ENCODE peak calls at places on chromosome 2, in six cellular contexts. C, O, Q, N, I and X are unnamed samples.

GRCh38 chr2:71551631-71551915 is 98.2 kb downstream of the DYSF start:
- DNase-seq in C (no peak), O (no peak), Q (no peak), N (no peak), I (no peak), X (no peak)

GRCh38 chr2:28389399-28390240 is 3.0 kb upstream of the FOSL2 start:
- DNase-seq in C (no peak), O (peak), Q (no peak), N (no peak), I (no peak), X (no peak)

GRCh38 chr2:5970347-5970746 is 278.2 kb downstream of the SOX11 start:
- DNase-seq in C (no peak), O (no peak), Q (no peak), N (no peak), I (no peak), X (no peak)

GRCh38 chr2:131104487-131105155 is 515 bp upstream of the PLEKHB2 start:
- DNase-seq in C (no peak), O (peak), Q (peak), N (no peak), I (peak), X (peak)

GRCh38 chr2:52632543-52632942 is 1135.1 kb upstream of the CHAC2 start:
- DNase-seq in C (no peak), O (peak), Q (no peak), N (no peak), I (no peak), X (no peak)

GRCh38 chr2:128369626-128370467 is 51.2 kb upstream of the HS6ST1 start:
- DNase-seq in C (no peak), O (no peak), Q (no peak), N (no peak), I (peak), X (no peak)

GRCh38 chr2:237509905-237510304 is 22.9 kb downstream of the MLPH start:
- DNase-seq in C (no peak), O (no peak), Q (no peak), N (peak), I (peak), X (no peak)

GRCh38 chr2:197813093-197813787 is 8.8 kb downstream of the PLCL1 start:
- DNase-seq in C (no peak), O (peak), Q (no peak), N (no peak), I (no peak), X (no peak)

GRCh38 chr2:170493698-170494097 is 221.4 kb upstream of the SP5 start:
- DNase-seq in C (no peak), O (no peak), Q (no peak), N (no peak), I (no peak), X (no peak)

GRCh38 chr2:42510930-42511271 is 17.1 kb upstream of the KCNG3 start:
- DNase-seq in C (no peak), O (no peak), Q (no peak), N (no peak), I (no peak), X (no peak)

GRCh38 chr2:162062559-162062958 is 11.5 kb downstream of the DPP4 start:
- DNase-seq in C (no peak), O (peak), Q (no peak), N (no peak), I (no peak), X (no peak)

GRCh38 chr2:25146896-25147295 is 21.5 kb downstream of the POMC start:
- DNase-seq in C (no peak), O (no peak), Q (no peak), N (no peak), I (no peak), X (no peak)

GRCh38 chr2:36450466-36451196 is 95.1 kb downstream of the CRIM1 start:
- DNase-seq in C (no peak), O (no peak), Q (no peak), N (no peak), I (no peak), X (no peak)

GRCh38 chr2:233000886-233001750 is 11.9 kb downstream of the NGEF start:
- DNase-seq in C (no peak), O (no peak), Q (no peak), N (no peak), I (no peak), X (no peak)

GRCh38 chr2:119864318-119864717 is 104.6 kb downstream of the PTPN4 start:
- DNase-seq in C (no peak), O (no peak), Q (no peak), N (no peak), I (no peak), X (no peak)

GRCh38 chr2:217954469-217954868 is 48.3 kb downstream of the TNS1 start:
- DNase-seq in C (no peak), O (no peak), Q (no peak), N (no peak), I (no peak), X (no peak)

GRCh38 chr2:181447040-181447439 is 10.1 kb upstream of the ITGA4 start:
- DNase-seq in C (no peak), O (no peak), Q (no peak), N (no peak), I (no peak), X (no peak)

GRCh38 chr2:158953926-158954763 is 14.3 kb upstream of the TANC1 start:
- DNase-seq in C (no peak), O (no peak), Q (no peak), N (peak), I (peak), X (no peak)

GRCh38 chr2:7450188-7451156 is 533.3 kb downstream of the RNF144A start:
- DNase-seq in C (no peak), O (no peak), Q (no peak), N (no peak), I (no peak), X (no peak)

GRCh38 chr2:3662239-3662638 is 4.2 kb downstream of the ALLC start:
- DNase-seq in C (peak), O (peak), Q (no peak), N (no peak), I (no peak), X (no peak)

GRCh38 chr2:3981446-3981845 is 278.1 kb downstream of the DCDC2C start:
- DNase-seq in C (no peak), O (no peak), Q (no peak), N (no peak), I (no peak), X (no peak)

GRCh38 chr2:226215902-226216503 is 583.6 kb downstream of the IRS1 start:
- DNase-seq in C (peak), O (peak), Q (no peak), N (peak), I (peak), X (no peak)

GRCh38 chr2:173357351-173357750 is 2.7 kb downstream of the CDCA7 start:
- DNase-seq in C (no peak), O (no peak), Q (no peak), N (no peak), I (no peak), X (no peak)

GRCh38 chr2:172745636-172746035 is 10.0 kb downstream of the RAPGEF4 start:
- DNase-seq in C (no peak), O (no peak), Q (no peak), N (no peak), I (no peak), X (no peak)

GRCh38 chr2:158894078-158894477 is 74.4 kb upstream of the TANC1 start:
- DNase-seq in C (no peak), O (no peak), Q (no peak), N (no peak), I (no peak), X (no peak)

GRCh38 chr2:128535928-128536327 is 217.3 kb upstream of the HS6ST1 start:
- DNase-seq in C (no peak), O (no peak), Q (no peak), N (no peak), I (no peak), X (no peak)

GRCh38 chr2:235051436-235052260 is 99.8 kb downstream of the SH3BP4 start:
- DNase-seq in C (no peak), O (no peak), Q (no peak), N (no peak), I (no peak), X (no peak)

GRCh38 chr2:33426666-33427231 is 49.7 kb upstream of the RASGRP3 start:
- DNase-seq in C (no peak), O (no peak), Q (no peak), N (no peak), I (peak), X (no peak)

GRCh38 chr2:97858442-97858841 is 137.3 kb downstream of the TMEM131 start:
- DNase-seq in C (no peak), O (peak), Q (no peak), N (no peak), I (no peak), X (no peak)

GRCh38 chr2:197952540-197953202 is 148.3 kb downstream of the PLCL1 start:
- DNase-seq in C (no peak), O (no peak), Q (no peak), N (no peak), I (no peak), X (no peak)

GRCh38 chr2:20304411-20304810 is 46.2 kb downstream of the PUM2 start:
- DNase-seq in C (no peak), O (no peak), Q (no peak), N (no peak), I (no peak), X (no peak)
- TF ChIP-seq POLR2AphosphoS5 in C (no peak), O (no peak), Q (no peak), N (no peak), I (no peak), X (no peak)

GRCh38 chr2:9179572-9180201 is 26.9 kb upstream of the ASAP2 start:
- DNase-seq in C (no peak), O (no peak), Q (no peak), N (no peak), I (no peak), X (no peak)
- TF ChIP-seq POLR2AphosphoS5 in C (no peak), O (no peak), Q (no peak), N (no peak), I (peak), X (no peak)

DNA sequence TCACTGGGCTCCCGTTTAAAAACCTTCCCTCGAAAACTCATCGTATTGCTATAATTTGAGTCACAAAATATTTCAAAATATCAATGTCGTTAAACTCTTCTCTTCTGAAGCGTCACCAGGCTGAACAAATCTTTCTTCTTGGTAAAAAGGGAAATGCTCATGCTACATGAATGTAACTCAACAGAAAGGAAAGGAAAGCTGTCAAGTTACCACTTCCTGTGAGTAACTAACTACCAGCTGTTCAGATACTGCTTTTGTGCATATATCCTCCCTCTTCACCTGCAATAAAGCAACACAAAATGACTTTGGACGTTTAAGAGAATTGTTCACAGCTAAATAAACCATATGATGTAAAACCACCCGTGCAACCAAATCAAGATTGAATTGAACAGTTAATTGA is 95.4 kb downstream of the DOCK10 start:
- DNase-seq in C (no peak), O (no peak), Q (no peak), N (no peak), I (no peak), X (no peak)
- TF ChIP-seq POLR2AphosphoS5 in C (no peak), O (no peak), Q (no peak), N (no peak), I (no peak), X (peak)

GRCh38 chr2:190679391-190679790 is 30.5 kb downstream of the NAB1 start:
- DNase-seq in C (no peak), O (no peak), Q (no peak), N (no peak), I (no peak), X (no peak)

GRCh38 chr2:190677255-190677654 is 28.4 kb downstream of the NAB1 start:
- DNase-seq in C (no peak), O (no peak), Q (no peak), N (no peak), I (no peak), X (no peak)

GRCh38 chr2:190678444-190679162 is 29.7 kb downstream of the NAB1 start:
- DNase-seq in C (no peak), O (peak), Q (no peak), N (no peak), I (no peak), X (no peak)

GRCh38 chr2:190682168-190682567 is 33.3 kb downstream of the NAB1 start:
- DNase-seq in C (no peak), O (no peak), Q (no peak), N (no peak), I (no peak), X (no peak)

DNA sequence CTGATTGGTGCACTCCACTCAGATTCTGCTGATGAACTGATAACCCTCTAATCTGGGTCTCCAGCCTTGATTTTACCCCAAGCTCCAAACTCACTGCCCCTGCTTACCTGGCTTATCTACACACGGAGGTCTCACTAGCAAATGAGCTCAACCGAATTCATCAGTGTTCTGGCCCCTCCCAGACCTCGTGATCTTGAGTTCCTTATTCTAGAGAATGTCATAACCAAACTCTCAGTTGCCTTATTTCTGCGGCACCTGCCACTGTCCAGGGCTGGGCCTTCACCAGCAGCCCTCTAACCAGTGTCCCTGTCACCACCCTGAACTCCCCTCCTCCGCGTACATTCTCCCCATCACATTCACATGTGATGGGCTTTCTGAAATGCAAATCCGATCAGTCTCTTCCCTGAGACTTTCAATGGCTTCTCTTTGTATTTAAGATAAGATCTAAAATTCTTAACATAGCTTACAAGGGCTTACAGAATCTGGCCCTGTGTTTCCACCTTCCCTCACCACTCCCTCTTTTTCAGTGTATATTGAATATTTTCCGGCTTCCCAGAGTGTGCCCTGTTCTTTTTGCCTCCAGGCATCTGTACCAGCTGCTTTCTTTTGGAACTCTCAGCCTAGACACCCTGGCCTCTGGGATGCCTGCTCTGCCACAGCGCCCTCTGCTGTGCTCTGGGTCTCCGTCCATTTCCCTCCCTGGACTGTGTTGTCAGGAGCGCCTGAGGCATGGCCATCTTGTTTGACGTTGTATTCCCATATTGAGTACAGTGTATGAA is 31.1 kb downstream of the NAB1 start:
- DNase-seq in C (peak), O (peak), Q (no peak), N (peak), I (peak), X (no peak)
- TF ChIP-seq POLR2AphosphoS5 in C (no peak), O (no peak), Q (peak), N (no peak), I (no peak), X (peak)

GRCh38 chr2:47519147-47519537 is 116.2 kb downstream of the MSH2 start:
- DNase-seq in C (no peak), O (no peak), Q (no peak), N (no peak), I (no peak), X (no peak)

GRCh38 chr2:47519604-47520301 is 116.8 kb downstream of the MSH2 start:
- DNase-seq in C (no peak), O (no peak), Q (no peak), N (no peak), I (no peak), X (no peak)

GRCh38 chr2:47521666-47522285 is 118.8 kb downstream of the MSH2 start:
- DNase-seq in C (no peak), O (no peak), Q (no peak), N (no peak), I (no peak), X (no peak)

GRCh38 chr2:47520825-47521665 is 118.1 kb downstream of the MSH2 start:
- DNase-seq in C (no peak), O (peak), Q (peak), N (peak), I (peak), X (peak)

GRCh38 chr2:47520302-47520630 is 117.3 kb downstream of the MSH2 start:
- DNase-seq in C (no peak), O (no peak), Q (no peak), N (no peak), I (no peak), X (no peak)
- TF ChIP-seq POLR2AphosphoS5 in C (no peak), O (no peak), Q (no peak), N (no peak), I (no peak), X (no peak)

GRCh38 chr2:231717281-231718180 is 9.2 kb downstream of the PTMA start:
- DNase-seq in C (no peak), O (peak), Q (no peak), N (no peak), I (peak), X (no peak)
- TF ChIP-seq POLR2AphosphoS5 in C (no peak), O (no peak), Q (no peak), N (no peak), I (no peak), X (no peak)

GRCh38 chr2:12915792-12916191 is 199.1 kb downstream of the TRIB2 start:
- DNase-seq in C (no peak), O (no peak), Q (no peak), N (no peak), I (no peak), X (no peak)

DNA sequence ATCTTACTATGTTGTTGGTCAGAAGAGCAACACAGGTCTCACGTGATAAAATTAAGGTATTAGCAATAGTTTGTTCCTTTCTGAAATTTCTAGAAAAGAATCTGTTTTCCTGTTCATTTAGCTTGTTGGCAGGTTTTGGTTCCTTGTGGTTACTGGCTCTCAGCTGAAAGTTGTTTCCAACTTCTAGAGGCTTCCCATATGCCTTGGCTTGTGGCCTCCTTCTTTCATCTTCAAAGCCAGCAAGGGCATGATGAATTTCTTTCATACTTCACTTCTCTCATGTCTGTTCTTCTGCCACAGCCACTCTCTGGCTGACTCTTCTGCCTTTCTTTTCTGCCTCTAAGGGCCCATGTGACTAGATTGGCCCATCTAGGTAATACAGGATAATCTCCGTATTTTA is 193.7 kb downstream of the TRIB2 start:
- DNase-seq in C (no peak), O (no peak), Q (no peak), N (no peak), I (no peak), X (no peak)
- TF ChIP-seq POLR2AphosphoS5 in C (no peak), O (no peak), Q (no peak), N (no peak), I (no peak), X (no peak)